ENCODE peak calls at places on chromosomes 4 and X, in five cellular contexts. C, H, W, D and V are unnamed samples.

GRCh38 chrX:41758391-41758790 is 34.4 kb downstream of the GPR82 start:
- DNase-seq in C (no peak), H (no peak), W (no peak), D (no peak), V (no peak)

GRCh38 chrX:56978172-56978571 is 17.2 kb downstream of the SPIN3 start:
- DNase-seq in C (peak; percentile 32), H (peak; percentile 59), W (peak; percentile 64), D (no peak), V (no peak)

GRCh38 chr4:123418486-123418931 is 21.9 kb downstream of the SPRY1 start:
- DNase-seq in C (peak; percentile 52), H (peak; percentile 82), W (peak; percentile 93), D (no peak), V (peak; percentile 87)

GRCh38 chr4:38678078-38678477 is 14.1 kb downstream of the KLF3 start:
- DNase-seq in C (no peak), H (no peak), W (no peak), D (no peak), V (peak; percentile 84)

GRCh38 chr4:175298119-175298518 is 380.0 kb downstream of the ADAM29 start:
- DNase-seq in C (no peak), H (no peak), W (no peak), D (no peak), V (no peak)

GRCh38 chrX:120549483-120550452 is 11.0 kb downstream of the CUL4B start:
- DNase-seq in C (no peak), H (peak; percentile 86), W (no peak), D (no peak), V (peak; percentile 91)

GRCh38 chrX:15973941-15974340 is 119.3 kb upstream of the AP1S2 start:
- DNase-seq in C (no peak), H (no peak), W (no peak), D (no peak), V (no peak)

GRCh38 chr4:76195326-76195725 is 18.3 kb downstream of the SCARB2 start:
- DNase-seq in C (no peak), H (peak; percentile 58), W (no peak), D (no peak), V (no peak)

GRCh38 chr4:2515835-2516550 is 20.5 kb upstream of the FAM193A start:
- DNase-seq in C (no peak), H (no peak), W (no peak), D (no peak), V (no peak)

GRCh38 chr4:152187693-152188092 is 348.2 kb downstream of the FBXW7 start:
- DNase-seq in C (no peak), H (no peak), W (no peak), D (no peak), V (peak; percentile 35)

GRCh38 chr4:3364199-3364598 is 71.4 kb downstream of the RGS12 start:
- DNase-seq in C (no peak), H (no peak), W (no peak), D (no peak), V (no peak)

GRCh38 chrX:38112566-38112965 is 106.2 kb downstream of the SYTL5 start:
- DNase-seq in C (no peak), H (peak; percentile 1), W (no peak), D (no peak), V (no peak)

GRCh38 chrX:23952401-23952800 is 44.6 kb downstream of the CXorf58 start:
- DNase-seq in C (no peak), H (peak; percentile 16), W (no peak), D (no peak), V (no peak)

GRCh38 chrX:121479406-121479805 is 432.0 kb downstream of the GLUD2 start:
- DNase-seq in C (no peak), H (peak; percentile 3), W (peak; percentile 17), D (no peak), V (no peak)

GRCh38 chrX:143768976-143769375 is 48.4 kb upstream of the SPANXN2 start:
- DNase-seq in C (no peak), H (peak; percentile 51), W (no peak), D (no peak), V (no peak)

GRCh38 chr4:7214359-7214758 is 22.0 kb downstream of the SORCS2 start:
- DNase-seq in C (no peak), H (no peak), W (no peak), D (no peak), V (no peak)

GRCh38 chr4:57448452-57448851 is 338.3 kb upstream of the IGFBP7 start:
- DNase-seq in C (no peak), H (no peak), W (no peak), D (no peak), V (no peak)

GRCh38 chr4:168719725-168720124 is 222.9 kb downstream of the PALLD start:
- DNase-seq in C (no peak), H (no peak), W (no peak), D (no peak), V (no peak)

GRCh38 chr4:61296115-61296514 is 96.0 kb downstream of the ADGRL3 start:
- DNase-seq in C (no peak), H (no peak), W (no peak), D (no peak), V (no peak)

GRCh38 chr4:102263024-102263787 is 82.1 kb downstream of the SLC39A8 start:
- DNase-seq in C (peak; percentile 8), H (peak; percentile 79), W (peak; percentile 68), D (no peak), V (peak; percentile 27)

GRCh38 chr4:10077101-10077491 is 39.5 kb downstream of the WDR1 start:
- DNase-seq in C (no peak), H (no peak), W (no peak), D (no peak), V (no peak)

GRCh38 chrX:7115557-7115956 is 32.0 kb upstream of the STS start:
- DNase-seq in C (no peak), H (no peak), W (no peak), D (no peak), V (no peak)

GRCh38 chrX:50448565-50448964 is 22.1 kb downstream of the DGKK start:
- DNase-seq in C (no peak), H (peak; percentile 69), W (peak; percentile 41), D (no peak), V (no peak)

GRCh38 chr4:1154523-1155182 is 17.7 kb downstream of the SPON2 start:
- DNase-seq in C (peak; percentile 3), H (no peak), W (no peak), D (no peak), V (peak; percentile 17)

GRCh38 chr4:158020175-158020574 is 152.7 kb downstream of the GASK1B start:
- DNase-seq in C (no peak), H (peak; percentile 79), W (peak; percentile 14), D (no peak), V (peak; percentile 62)

GRCh38 chr4:105965183-105965800 is 70.0 kb downstream of the NPNT start:
- DNase-seq in C (no peak), H (peak; percentile 88), W (no peak), D (no peak), V (no peak)

GRCh38 chr4:53582194-53582593 is 9.1 kb downstream of the LNX1 start:
- DNase-seq in C (no peak), H (no peak), W (no peak), D (no peak), V (no peak)

GRCh38 chr4:144701683-144702233 is 55.8 kb downstream of the HHIP start:
- DNase-seq in C (no peak), H (no peak), W (no peak), D (no peak), V (no peak)

GRCh38 chrX:115311666-115312065 is 22.2 kb downstream of the LUZP4 start:
- DNase-seq in C (no peak), H (peak; percentile 2), W (peak; percentile 66), D (no peak), V (no peak)

GRCh38 chrX:54921427-54922021 is 900 bp downstream of the TRO start:
- DNase-seq in C (peak; percentile 40), H (peak; percentile 15), W (peak; percentile 78), D (no peak), V (peak; percentile 13)

GRCh38 chrX:54721424-54721823 is 76.6 kb downstream of the ITIH6 start:
- DNase-seq in C (no peak), H (peak; percentile 77), W (no peak), D (no peak), V (no peak)

GRCh38 chr4:13642163-13642562 is 14.6 kb upstream of the BOD1L1 start:
- DNase-seq in C (no peak), H (no peak), W (no peak), D (no peak), V (no peak)

GRCh38 chrX:87580862-87581261 is 63.3 kb downstream of the KLHL4 start:
- DNase-seq in C (no peak), H (no peak), W (no peak), D (no peak), V (no peak)

GRCh38 chr4:8571702-8572685 is 8.2 kb upstream of the GPR78 start:
- DNase-seq in C (no peak), H (peak; percentile 9), W (no peak), D (no peak), V (no peak)